ENCODE peak calls at places on chromosomes 12 and 14, in eight cellular contexts. X, Y, R, Q, H, G, U and A are unnamed samples.

GRCh38 chr12:111638576-111638975 is 39.5 kb upstream of the ATXN2 start:
- DNase-seq in X (no peak), Y (no peak), R (peak; percentile 85), Q (no peak), H (no peak), G (no peak), U (no peak), A (peak; percentile 88)

GRCh38 chr14:47485421-47485820 is 190.0 kb downstream of the MDGA2 start:
- DNase-seq in X (no peak), Y (no peak), R (no peak), Q (no peak), H (no peak), G (no peak), U (no peak), A (no peak)

GRCh38 chr14:68271996-68272395 is 452.4 kb downstream of the RAD51B start:
- DNase-seq in X (no peak), Y (no peak), R (no peak), Q (no peak), H (no peak), G (no peak), U (no peak), A (no peak)

GRCh38 chr12:132506730-132507538 is 17.0 kb downstream of the FBRSL1 start:
- DNase-seq in X (no peak), Y (no peak), R (peak; percentile 92), Q (peak; percentile 38), H (peak; percentile 75), G (no peak), U (peak; percentile 67), A (peak; percentile 16)

GRCh38 chr12:92363295-92364146 is 217.9 kb upstream of the BTG1 start:
- DNase-seq in X (no peak), Y (no peak), R (peak; percentile 48), Q (no peak), H (peak; percentile 30), G (no peak), U (no peak), A (no peak)

GRCh38 chr14:68794130-68794855 is 1.4 kb upstream of the ZFP36L1 start:
- DNase-seq in X (peak; percentile 86), Y (peak; percentile 81), R (peak; percentile 96), Q (peak; percentile 90), H (peak; percentile 88), G (peak; percentile 86), U (peak; percentile 90), A (peak; percentile 64)

GRCh38 chr12:28189774-28190320 is 409 bp upstream of the CCDC91 start:
- DNase-seq in X (no peak), Y (no peak), R (no peak), Q (no peak), H (no peak), G (no peak), U (no peak), A (no peak)

GRCh38 chr14:25431211-25432076 is 381.5 kb upstream of the STXBP6 start:
- DNase-seq in X (no peak), Y (no peak), R (no peak), Q (no peak), H (no peak), G (no peak), U (no peak), A (no peak)

GRCh38 chr12:127729381-127729780 is 537.6 kb upstream of the TMEM132C start:
- DNase-seq in X (no peak), Y (no peak), R (no peak), Q (no peak), H (no peak), G (no peak), U (no peak), A (no peak)

GRCh38 chr12:116784238-116784612 is 46.1 kb downstream of the RNFT2 start:
- DNase-seq in X (no peak), Y (no peak), R (no peak), Q (no peak), H (no peak), G (no peak), U (no peak), A (no peak)

GRCh38 chr12:96103067-96103650 is 67.8 kb upstream of the LTA4H start:
- DNase-seq in X (no peak), Y (no peak), R (peak; percentile 47), Q (no peak), H (no peak), G (no peak), U (no peak), A (no peak)

GRCh38 chr12:712172-712863 is 40.1 kb upstream of the WNK1 start:
- DNase-seq in X (no peak), Y (no peak), R (peak; percentile 20), Q (no peak), H (no peak), G (peak; percentile 24), U (no peak), A (peak; percentile 62)

GRCh38 chr12:100401660-100402059 is 44.8 kb downstream of the SLC17A8 start:
- DNase-seq in X (no peak), Y (peak; percentile 1), R (peak; percentile 66), Q (no peak), H (no peak), G (peak; percentile 56), U (no peak), A (peak; percentile 82)

GRCh38 chr12:43858096-43858495 is 22.2 kb downstream of the TMEM117 start:
- DNase-seq in X (no peak), Y (no peak), R (no peak), Q (no peak), H (no peak), G (no peak), U (no peak), A (no peak)

GRCh38 chr12:83335748-83336147 is 649.0 kb downstream of the TMTC2 start:
- DNase-seq in X (no peak), Y (no peak), R (no peak), Q (no peak), H (no peak), G (no peak), U (no peak), A (no peak)

GRCh38 chr12:25051171-25051570 is 102.3 kb upstream of the BCAT1 start:
- DNase-seq in X (no peak), Y (no peak), R (no peak), Q (no peak), H (no peak), G (no peak), U (no peak), A (no peak)

GRCh38 chr14:105168979-105169507 is 467 bp upstream of the JAG2 start:
- DNase-seq in X (peak; percentile 63), Y (no peak), R (peak; percentile 14), Q (no peak), H (no peak), G (peak; percentile 29), U (no peak), A (no peak)

GRCh38 chr14:76011959-76012802 is 26.6 kb downstream of the IFT43 start:
- DNase-seq in X (no peak), Y (no peak), R (peak; percentile 34), Q (peak; percentile 66), H (peak; percentile 41), G (no peak), U (no peak), A (no peak)

GRCh38 chr12:13546231-13546630 is 349.7 kb downstream of the EMP1 start:
- DNase-seq in X (no peak), Y (no peak), R (no peak), Q (no peak), H (no peak), G (no peak), U (no peak), A (no peak)

GRCh38 chr14:86574026-86574777 is 1044.3 kb downstream of the FLRT2 start:
- DNase-seq in X (no peak), Y (peak; percentile 53), R (peak; percentile 65), Q (peak; percentile 29), H (no peak), G (no peak), U (no peak), A (peak; percentile 38)

GRCh38 chr14:73774244-73774575 is 60.0 kb upstream of the PNMA1 start:
- DNase-seq in X (no peak), Y (no peak), R (no peak), Q (no peak), H (no peak), G (no peak), U (no peak), A (no peak)

GRCh38 chr12:107415066-107415465 is 270.5 kb upstream of the PWP1 start:
- DNase-seq in X (no peak), Y (peak; percentile 59), R (no peak), Q (no peak), H (no peak), G (peak; percentile 74), U (no peak), A (no peak)

GRCh38 chr12:4483885-4484823 is 38.5 kb upstream of the FGF6 start:
- DNase-seq in X (no peak), Y (no peak), R (no peak), Q (no peak), H (no peak), G (peak; percentile 87), U (no peak), A (no peak)

GRCh38 chr12:69129014-69129413 is 110.4 kb upstream of the CPSF6 start:
- DNase-seq in X (no peak), Y (no peak), R (peak; percentile 38), Q (no peak), H (no peak), G (no peak), U (no peak), A (no peak)

GRCh38 chr12:69123909-69124638 is 115.3 kb upstream of the CPSF6 start:
- DNase-seq in X (no peak), Y (no peak), R (no peak), Q (no peak), H (no peak), G (no peak), U (no peak), A (no peak)

GRCh38 chr12:69131073-69131472 is 108.3 kb upstream of the CPSF6 start:
- DNase-seq in X (no peak), Y (no peak), R (no peak), Q (no peak), H (no peak), G (no peak), U (no peak), A (no peak)

GRCh38 chr12:69129564-69129963 is 109.8 kb upstream of the CPSF6 start:
- DNase-seq in X (no peak), Y (no peak), R (no peak), Q (no peak), H (no peak), G (no peak), U (no peak), A (no peak)

GRCh38 chr12:69130064-69130463 is 109.3 kb upstream of the CPSF6 start:
- DNase-seq in X (no peak), Y (no peak), R (peak; percentile 27), Q (no peak), H (no peak), G (no peak), U (no peak), A (no peak)
- TF ChIP-seq CTCF in X (no peak), Y (no peak), R (peak; percentile 40), Q (no peak), H (no peak), G (peak; percentile 22), U (no peak), A (peak; percentile 49)

GRCh38 chr14:24398298-24398942 is 383 bp upstream of the NYNRIN start:
- DNase-seq in X (peak; percentile 49), Y (no peak), R (peak; percentile 79), Q (no peak), H (peak; percentile 82), G (no peak), U (no peak), A (no peak)
- H3K4me3 ChIP-seq in X (peak overlapping the region; percentile 47), Y (peak overlapping the region; percentile 69), R (peak overlapping the region; percentile 61), Q (peak overlapping the region; percentile 66), H (peak overlapping the region; percentile 77), G (no peak overlapping the region), U (no peak overlapping the region), A (peak overlapping the region; percentile 62)

GRCh38 chr12:52615912-52616311 is 2.4 kb downstream of the KRT73 start:
- DNase-seq in X (no peak), Y (no peak), R (no peak), Q (no peak), H (no peak), G (no peak), U (peak; percentile 24), A (no peak)
- TF ChIP-seq CTCF in X (no peak), Y (no peak), R (no peak), Q (no peak), H (no peak), G (no peak), U (no peak), A (no peak)

GRCh38 chr12:17438141-17438540 is 651.9 kb downstream of the RERGL start:
- DNase-seq in X (no peak), Y (no peak), R (no peak), Q (no peak), H (no peak), G (no peak), U (no peak), A (no peak)
- H3K4me3 ChIP-seq in X (no peak overlapping the region), Y (no peak overlapping the region), R (no peak overlapping the region), Q (no peak overlapping the region), H (no peak overlapping the region), G (no peak overlapping the region), U (no peak overlapping the region), A (no peak overlapping the region)